ENCODE peak calls at places on chromosomes 3 and 15, in four cellular contexts. P is left lung, F is hepatocyte, J is pancreas. Q is an unnamed sample.

GRCh38 chr3:188286087-188286513 is 132.1 kb downstream of the LPP start:
- DNase-seq in P (no peak), F (no peak), J (no peak), Q (no peak)

GRCh38 chr15:63430766-63431451 is 49.3 kb upstream of the CA12 start:
- DNase-seq in P (no peak), F (no peak), J (no peak), Q (no peak)

GRCh38 chr3:140285380-140285779 is 350.4 kb downstream of the CLSTN2 start:
- DNase-seq in P (no peak), F (no peak), J (no peak), Q (no peak)

GRCh38 chr3:50525987-50526386 is 22.6 kb upstream of the CACNA2D2 start:
- DNase-seq in P (peak; percentile 85), F (peak; percentile 90), J (no peak), Q (no peak)

GRCh38 chr3:45929042-45929679 is 14.1 kb upstream of the CXCR6 start:
- DNase-seq in P (no peak), F (peak; percentile 54), J (no peak), Q (peak; percentile 68)

GRCh38 chr3:46607603-46608028 is 4.7 kb upstream of the FAM240A start:
- DNase-seq in P (no peak), F (no peak), J (no peak), Q (peak; percentile 44)

GRCh38 chr15:48888836-48889235 is 10.9 kb downstream of the EID1 start:
- DNase-seq in P (no peak), F (no peak), J (no peak), Q (no peak)

GRCh38 chr3:51538459-51539290 is at the start of gene RAD54L2:
- DNase-seq in P (peak; percentile 95), F (peak; percentile 93), J (peak; percentile 93), Q (peak; percentile 91)

GRCh38 chr15:28726102-28726501 is 13.9 kb upstream of the GOLGA8M start:
- DNase-seq in P (no peak), F (no peak), J (peak; percentile 40), Q (no peak)

GRCh38 chr3:127776347-127776746 is 46.0 kb downstream of the MGLL start:
- DNase-seq in P (no peak), F (no peak), J (no peak), Q (no peak)

GRCh38 chr3:58291671-58292338 is 14.2 kb upstream of the RPP14 start:
- DNase-seq in P (no peak), F (no peak), J (no peak), Q (no peak)

GRCh38 chr3:52438104-52438376 is 6.9 kb downstream of the SEMA3G start:
- DNase-seq in P (no peak), F (no peak), J (no peak), Q (no peak)

GRCh38 chr3:13541691-13542090 is 7.2 kb upstream of the FBLN2 start:
- DNase-seq in P (no peak), F (no peak), J (no peak), Q (no peak)

GRCh38 chr15:66938114-66938830 is 127.1 kb upstream of the SMAD3 start:
- DNase-seq in P (no peak), F (no peak), J (no peak), Q (peak; percentile 40)

GRCh38 chr3:188037116-188037718 is 116.7 kb upstream of the LPP start:
- DNase-seq in P (no peak), F (peak; percentile 80), J (no peak), Q (peak; percentile 82)

GRCh38 chr3:129503387-129504010 is 24.9 kb upstream of the RHO start:
- DNase-seq in P (no peak), F (no peak), J (no peak), Q (no peak)

GRCh38 chr15:89672221-89673161 is 6.7 kb downstream of the PLIN1 start:
- DNase-seq in P (no peak), F (no peak), J (no peak), Q (no peak)

GRCh38 chr3:38575279-38575843 is 74.1 kb downstream of the SCN5A start:
- DNase-seq in P (no peak), F (peak; percentile 1), J (no peak), Q (no peak)

GRCh38 chr3:56989434-56990294 is 70.8 kb upstream of the SPATA12 start:
- DNase-seq in P (no peak), F (no peak), J (no peak), Q (no peak)

GRCh38 chr3:5197470-5198312 is 10.2 kb downstream of the EDEM1 start:
- DNase-seq in P (no peak), F (no peak), J (no peak), Q (peak; percentile 23)

GRCh38 chr15:41961803-41962202 is 10.6 kb downstream of the EHD4 start:
- DNase-seq in P (no peak), F (no peak), J (no peak), Q (no peak)

GRCh38 chr3:65854606-65855304 is 184.0 kb downstream of the MAGI1 start:
- DNase-seq in P (no peak), F (peak; percentile 37), J (no peak), Q (peak; percentile 49)

GRCh38 chr3:12931273-12931905 is 90.0 kb upstream of the RPL32 start:
- DNase-seq in P (no peak), F (no peak), J (no peak), Q (no peak)

GRCh38 chr15:85024509-85025336 is 43.1 kb downstream of the PDE8A start:
- DNase-seq in P (no peak), F (no peak), J (no peak), Q (no peak)

GRCh38 chr3:68007621-68008226 is 353.3 kb upstream of the SUCLG2 start:
- DNase-seq in P (peak; percentile 65), F (peak; percentile 32), J (peak; percentile 57), Q (no peak)

GRCh38 chr3:183698318-183698731 is 728 bp downstream of the YEATS2 start:
- DNase-seq in P (no peak), F (peak; percentile 44), J (peak; percentile 62), Q (peak; percentile 36)

GRCh38 chr3:194379651-194380050 is 10.1 kb upstream of the LRRC15 start:
- DNase-seq in P (no peak), F (no peak), J (no peak), Q (no peak)

GRCh38 chr3:184506579-184506978 is 55.0 kb upstream of the EPHB3 start:
- DNase-seq in P (no peak), F (no peak), J (no peak), Q (no peak)

GRCh38 chr15:92809880-92810361 is 90.2 kb upstream of the CHD2 start:
- DNase-seq in P (no peak), F (peak; percentile 69), J (no peak), Q (no peak)

GRCh38 chr15:44811347-44811746 is 75.0 kb downstream of the TRIM69 start:
- DNase-seq in P (no peak), F (no peak), J (no peak), Q (no peak)

GRCh38 chr15:89822030-89822429 is 7.4 kb upstream of the ANPEP start:
- DNase-seq in P (no peak), F (no peak), J (no peak), Q (no peak)

GRCh38 chr15:86906406-86906805 is 826.7 kb downstream of the AGBL1 start:
- DNase-seq in P (no peak), F (no peak), J (no peak), Q (no peak)

GRCh38 chr3:30263921-30264313 is 342.5 kb upstream of the TGFBR2 start:
- DNase-seq in P (no peak), F (no peak), J (no peak), Q (no peak)

GRCh38 chr3:66038726-66039589 is at the start of gene MAGI1:
- DNase-seq in P (peak; percentile 92), F (peak; percentile 97), J (peak; percentile 96), Q (peak; percentile 95)

GRCh38 chr15:79740581-79740980 is 156.2 kb downstream of the MTHFS start:
- DNase-seq in P (no peak), F (no peak), J (no peak), Q (no peak)

GRCh38 chr3:187041362-187042061 is 97.8 kb downstream of the RPL39L start:
- DNase-seq in P (no peak), F (no peak), J (no peak), Q (no peak)

GRCh38 chr15:29713784-29714183 is 108.5 kb downstream of the TJP1 start:
- DNase-seq in P (no peak), F (no peak), J (no peak), Q (no peak)

GRCh38 chr15:90946538-90946937 is 8.1 kb upstream of the RCCD1 start:
- DNase-seq in P (peak; percentile 65), F (no peak), J (no peak), Q (no peak)
- H3K36me3 ChIP-seq in P (peaks cover 99% of the 10 kb centered on the region), F (no peaks in the 10 kb centered on the region), J (peaks cover 43% of the 10 kb centered on the region), Q (peaks cover 1% of the 10 kb centered on the region)

GRCh38 chr15:69604050-69604378 is 151.4 kb downstream of the RPLP1 start:
- DNase-seq in P (no peak), F (peak; percentile 67), J (no peak), Q (peak; percentile 59)
- TF ChIP-seq CTCF in P (no peak), F (peak; percentile 38), J (no peak), Q (no peak)

GRCh38 chr15:22874256-22874655 is 35.8 kb downstream of the NIPA2 start:
- DNase-seq in P (no peak), F (no peak), J (peak; percentile 38), Q (no peak)
- H3K36me3 ChIP-seq in P (peaks cover 100% of the 10 kb centered on the region), F (no peaks in the 10 kb centered on the region), J (peaks cover 18% of the 10 kb centered on the region), Q (peaks cover 7% of the 10 kb centered on the region)

GRCh38 chr3:171453175-171453868 is 6.9 kb downstream of the TNIK start:
- DNase-seq in P (no peak), F (peak; percentile 12), J (no peak), Q (no peak)
- TF ChIP-seq CTCF in P (no peak), F (peak; percentile 27), J (no peak), Q (no peak)

DNA sequence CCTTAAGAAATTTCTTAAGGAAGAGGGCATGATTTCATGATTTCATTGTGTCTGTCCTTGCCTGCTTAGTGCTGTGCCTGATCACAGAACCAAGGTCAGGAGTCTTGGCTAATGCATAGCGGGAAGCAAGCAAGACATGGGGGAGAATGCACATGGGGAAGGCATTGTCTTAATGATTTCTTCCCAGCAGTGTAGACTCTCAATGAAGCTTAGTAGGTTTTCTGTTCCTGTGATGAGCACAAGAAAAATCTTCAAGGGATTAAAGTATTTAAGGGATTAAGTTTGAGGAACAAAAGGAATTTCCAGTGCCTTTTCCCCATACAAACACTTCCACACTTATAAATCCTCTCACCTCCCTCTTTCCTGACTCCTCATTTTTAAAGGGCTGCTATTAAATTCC is 46.9 kb upstream of the SEMA6D start:
- DNase-seq in P (no peak), F (no peak), J (no peak), Q (no peak)
- H3K36me3 ChIP-seq in P (no peaks in the 10 kb centered on the region), F (no peaks in the 10 kb centered on the region), J (no peaks in the 10 kb centered on the region), Q (no peaks in the 10 kb centered on the region)

DNA sequence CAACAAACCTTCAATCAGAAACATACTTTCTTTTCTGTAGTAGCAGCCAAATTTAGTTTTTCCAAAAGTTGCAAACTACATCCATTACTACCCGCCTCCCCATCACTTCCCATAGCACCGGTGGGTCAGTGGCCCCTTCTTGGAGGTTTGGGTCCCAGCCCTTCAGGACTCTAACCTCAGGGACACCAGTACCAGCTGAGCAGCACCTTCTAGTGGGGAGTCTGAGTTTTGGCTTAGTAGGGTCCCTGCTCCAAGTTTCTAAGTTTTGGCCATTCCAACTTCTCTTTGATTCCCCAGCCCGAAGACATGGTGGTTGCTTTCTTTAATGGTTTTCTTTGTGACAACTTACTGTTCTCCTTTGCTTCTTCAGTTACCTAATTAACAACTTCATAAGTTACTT is 160.6 kb downstream of the ECT2 start:
- DNase-seq in P (no peak), F (no peak), J (no peak), Q (no peak)
- TF ChIP-seq CTCF in P (no peak), F (no peak), J (no peak), Q (no peak)